ENCODE peak calls at places on chromosome 20, in eight cellular contexts. O is H1, G is adrenal gland, L is HepG2, H is PC-9, E is GM23338, Q is upper lobe of right lung, B is astrocyte. U is an unnamed sample.
A peak's percentile ranks its signal among the peaks of the same experiment; 100 is the strongest.

GRCh38 chr20:51193066-51193772 is 170.3 kb upstream of the KCNG1 start:
- DNase-seq in O (no peak), L (no peak), H (no peak), E (no peak), B (peak; percentile 42), Q (no peak), G (no peak), U (no peak)

GRCh38 chr20:4812641-4813075 is 90.9 kb downstream of the PRND start:
- DNase-seq in B (no peak), E (no peak), H (no peak), O (no peak), Q (no peak), G (no peak), L (no peak), U (peak; percentile 10)

GRCh38 chr20:9319687-9320384 is 194.6 kb upstream of the LAMP5 start:
- DNase-seq in L (no peak), H (no peak), Q (no peak), B (peak; percentile 14), O (no peak), E (no peak), G (no peak), U (no peak)

GRCh38 chr20:45792513-45793118 is 862 bp downstream of the DNTTIP1 start:
- DNase-seq in H (no peak), Q (no peak), O (no peak), G (peak; percentile 34), L (no peak), E (no peak), B (no peak), U (no peak)

GRCh38 chr20:25418779-25419178 is 11.3 kb downstream of the GINS1 start:
- DNase-seq in O (no peak), B (peak; percentile 9), G (no peak), L (no peak), H (no peak), E (no peak), Q (no peak), U (no peak)

GRCh38 chr20:12287575-12287974 is 369.9 kb downstream of the BTBD3 start:
- DNase-seq in G (no peak), E (peak; percentile 50), Q (no peak), L (no peak), H (peak; percentile 49), B (no peak), O (no peak), U (no peak)

GRCh38 chr20:45545754-45546453 is 1.3 kb downstream of the EPPIN start:
- DNase-seq in G (no peak), H (no peak), E (peak; percentile 82), L (peak; percentile 48), B (peak; percentile 2), Q (no peak), O (no peak), U (no peak)

GRCh38 chr20:4601630-4602296 is 119.9 kb upstream of the PRND start:
- DNase-seq in L (no peak), B (peak; percentile 27), G (no peak), Q (no peak), H (peak; percentile 83), E (no peak), O (no peak), U (no peak)

GRCh38 chr20:51062065-51062464 is 39.2 kb upstream of the KCNG1 start:
- DNase-seq in L (no peak), Q (no peak), H (no peak), G (no peak), O (no peak), B (no peak), E (no peak), U (no peak)

GRCh38 chr20:25532015-25532751 is 53.1 kb downstream of the NINL start:
- DNase-seq in Q (no peak), E (peak; percentile 61), O (no peak), L (peak; percentile 41), H (peak; percentile 45), G (no peak), B (no peak), U (no peak)

GRCh38 chr20:58466309-58466708 is 48.9 kb downstream of the APCDD1L start:
- DNase-seq in G (no peak), B (no peak), Q (no peak), O (no peak), H (no peak), E (no peak), L (no peak), U (no peak)

GRCh38 chr20:64180673-64181072 is 16.4 kb downstream of the MYT1 start:
- DNase-seq in Q (no peak), G (no peak), E (no peak), H (no peak), L (no peak), B (no peak), O (no peak), U (no peak)

GRCh38 chr20:61499859-61500258 is 247.8 kb downstream of the CDH4 start:
- DNase-seq in B (peak; percentile 27), H (no peak), E (no peak), G (no peak), Q (no peak), O (no peak), L (no peak), U (no peak)

GRCh38 chr20:49811825-49812462 is 684 bp upstream of the SLC9A8 start:
- DNase-seq in Q (no peak), H (no peak), G (peak; percentile 38), L (no peak), E (no peak), O (no peak), B (peak; percentile 46), U (no peak)

DNA sequence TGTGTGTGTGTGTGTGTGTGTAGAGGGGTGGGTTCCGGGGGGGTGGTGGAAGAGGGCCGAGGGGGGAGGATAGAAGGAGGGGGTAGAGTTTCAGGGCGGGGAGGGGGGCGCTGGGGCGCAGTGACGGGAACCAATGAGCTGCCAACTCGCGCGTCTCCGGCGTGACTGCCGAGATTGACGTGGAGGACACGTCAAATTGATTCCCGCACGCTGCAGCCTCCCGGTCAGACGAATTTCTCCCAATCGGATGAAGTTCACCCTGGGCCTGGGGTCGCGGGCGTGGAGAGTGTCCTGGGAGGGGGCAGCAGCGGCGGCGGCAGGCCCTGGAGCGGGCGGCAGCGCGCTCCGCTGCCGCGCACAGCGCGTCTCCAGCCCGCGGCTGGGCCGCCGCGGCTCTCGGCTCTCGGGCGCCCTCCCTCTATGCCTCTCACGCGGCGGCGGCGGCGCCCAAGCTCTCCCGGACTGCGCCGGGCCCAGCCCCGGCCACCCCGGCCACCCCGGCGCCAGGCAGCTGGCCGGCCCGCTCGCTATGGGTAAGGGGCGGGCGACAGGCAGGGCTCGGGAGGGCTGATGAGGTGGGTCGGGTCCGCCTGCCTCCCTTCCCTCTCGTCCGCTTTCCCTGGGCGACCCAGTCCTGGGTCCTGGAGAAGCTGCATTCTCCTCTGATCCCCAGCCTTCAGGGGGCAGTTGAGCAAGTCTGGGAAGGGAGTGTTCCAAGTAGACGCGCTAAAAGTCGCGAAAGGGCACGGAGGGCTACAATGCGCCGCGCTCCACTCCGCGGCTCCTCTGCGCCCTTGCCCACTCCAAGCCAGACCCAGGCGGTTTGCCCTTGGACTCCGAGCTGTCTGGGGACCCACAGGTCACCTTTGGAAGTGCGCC is at the start of gene PAX1:
- DNase-seq in Q (no peak), O (no peak), G (no peak), E (peak; percentile 52), L (no peak), B (no peak), H (no peak), U (no peak)
- TF ChIP-seq CTCF in Q (no peak), O (no peak), G (no peak), E (no peak), L (no peak), B (no peak), H (no peak), U (no peak)

GRCh38 chr20:40714109-40714508 is 25.1 kb upstream of the MAFB start:
- DNase-seq in H (no peak), E (no peak), L (no peak), B (no peak), O (no peak), Q (no peak), G (no peak), U (no peak)

GRCh38 chr20:40713508-40713907 is 24.5 kb upstream of the MAFB start:
- DNase-seq in Q (no peak), O (no peak), L (no peak), G (no peak), B (no peak), H (no peak), E (no peak), U (no peak)

GRCh38 chr20:40714916-40715315 is 25.9 kb upstream of the MAFB start:
- DNase-seq in B (no peak), E (no peak), O (no peak), L (no peak), H (no peak), Q (no peak), G (no peak), U (no peak)

GRCh38 chr20:40717343-40717865 is 28.4 kb upstream of the MAFB start:
- DNase-seq in O (no peak), Q (no peak), E (no peak), L (no peak), H (no peak), B (no peak), G (no peak), U (no peak)

GRCh38 chr20:40715491-40715890 is 26.5 kb upstream of the MAFB start:
- DNase-seq in E (no peak), G (no peak), O (no peak), B (no peak), L (no peak), Q (no peak), H (no peak), U (no peak)
- H3K4me1 ChIP-seq in E (no peaks in the 10 kb centered on the region), G (no peaks in the 10 kb centered on the region), O (no peaks in the 10 kb centered on the region), B (no peaks in the 10 kb centered on the region), L (no peaks in the 10 kb centered on the region), Q (no peaks in the 10 kb centered on the region), H (no peaks in the 10 kb centered on the region), U (no peaks in the 10 kb centered on the region)

DNA sequence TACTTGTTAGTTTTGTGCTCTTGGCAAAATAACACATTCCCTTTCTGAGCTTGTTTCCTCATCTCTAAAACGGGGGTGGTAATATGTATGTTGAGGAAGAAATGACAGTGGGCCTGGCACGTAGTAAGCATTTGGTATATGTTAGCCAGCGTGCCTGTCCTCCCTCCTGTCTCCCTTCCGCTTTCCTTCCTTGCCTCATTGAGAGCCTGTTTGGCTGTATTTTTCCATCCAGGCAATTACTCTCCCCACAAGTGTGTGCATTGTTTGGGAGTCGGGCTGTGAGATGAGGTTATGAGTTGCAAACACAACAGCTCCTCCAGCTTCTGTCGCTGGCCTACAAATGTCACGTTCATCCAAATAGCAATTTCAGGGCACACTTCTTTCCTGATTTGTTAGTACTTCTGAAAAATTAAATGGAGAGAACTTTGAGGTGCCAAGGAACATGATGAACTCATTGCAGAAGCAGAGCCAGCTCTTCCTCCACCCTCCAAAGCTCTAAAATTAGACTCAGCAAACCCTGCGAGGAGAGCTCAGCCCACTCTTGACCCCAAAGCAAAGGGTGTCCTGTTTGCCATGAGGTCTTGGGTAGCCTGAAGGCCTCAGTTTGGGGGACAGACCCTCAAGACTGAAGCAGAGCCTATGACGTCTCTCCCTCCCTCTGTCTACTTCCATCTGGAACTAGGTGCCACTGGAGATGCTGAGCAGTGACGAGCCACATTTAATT is 50.7 kb upstream of the TOX2 start:
- DNase-seq in Q (no peak), B (no peak), L (no peak), E (no peak), G (no peak), H (no peak), O (no peak), U (no peak)
- TF ChIP-seq CTCF in Q (no peak), B (no peak), L (no peak), E (no peak), G (no peak), H (no peak), O (no peak), U (no peak)

DNA sequence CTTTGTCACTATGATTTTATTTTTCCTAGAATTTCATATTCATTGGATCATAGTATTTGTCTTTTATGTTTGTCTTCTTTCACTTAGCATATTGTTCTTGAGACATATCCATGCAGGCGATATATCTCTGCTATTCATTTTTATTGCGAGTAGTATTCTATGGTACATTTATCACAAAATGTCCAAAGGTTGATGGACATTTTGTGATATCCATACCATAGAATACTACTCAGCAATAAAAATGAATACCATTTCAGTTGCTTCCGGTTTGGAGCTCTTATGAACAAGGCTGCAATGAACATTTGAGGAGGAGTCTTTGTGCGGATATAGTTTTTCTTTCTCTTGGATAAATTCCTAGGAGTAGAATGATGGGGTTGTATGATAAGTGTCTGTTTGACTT is 28.8 kb upstream of the EYA2 start:
- DNase-seq in H (no peak), G (no peak), B (no peak), L (no peak), E (no peak), O (no peak), Q (no peak), U (no peak)
- H3K4me1 ChIP-seq in H (no peaks in the 10 kb centered on the region), G (no peaks in the 10 kb centered on the region), B (no peaks in the 10 kb centered on the region), L (no peaks in the 10 kb centered on the region), E (no peaks in the 10 kb centered on the region), O (no peaks in the 10 kb centered on the region), Q (no peaks in the 10 kb centered on the region), U (no peaks in the 10 kb centered on the region)

U was measured in DND-41.